ENCODE peak calls at places on chromosomes 12 and 14, in five cellular contexts. Q is psoas muscle, V is stomach, P is body of pancreas, C is HEK293T. G is an unnamed sample.

GRCh38 chr12:92538970-92539749 is 163.6 kb upstream of the PLEKHG7 start:
- DNase-seq in Q (no peak), P (peak; percentile 83), C (no peak), V (no peak), G (peak; percentile 68)

GRCh38 chr12:18824287-18824686 is 86.4 kb downstream of the CAPZA3 start:
- DNase-seq in Q (no peak), C (no peak), P (no peak), V (no peak), G (no peak)

GRCh38 chr14:94048676-94049624 is 22.8 kb downstream of the OTUB2 start:
- DNase-seq in P (peak; percentile 2), V (no peak), Q (no peak), C (no peak), G (no peak)

GRCh38 chr12:52524898-52525591 is 4.9 kb upstream of the KRT5 start:
- DNase-seq in C (no peak), Q (no peak), P (no peak), V (no peak), G (peak; percentile 50)

GRCh38 chr12:84305144-84305543 is 607.5 kb downstream of the SLC6A15 start:
- DNase-seq in V (no peak), C (no peak), Q (no peak), P (no peak), G (no peak)

GRCh38 chr12:81078469-81079196 is 754 bp downstream of the ACSS3 start:
- DNase-seq in Q (no peak), V (no peak), P (peak; percentile 20), C (peak; percentile 16), G (no peak)

GRCh38 chr14:44657688-44658388 is 150.8 kb upstream of the FSCB start:
- DNase-seq in Q (no peak), C (peak; percentile 5), P (no peak), V (no peak), G (no peak)

GRCh38 chr12:32107376-32108267 is 975 bp downstream of the BICD1 start:
- DNase-seq in Q (no peak), V (no peak), C (peak; percentile 27), P (no peak), G (peak; percentile 63)

GRCh38 chr12:107134558-107134957 is 41.2 kb upstream of the CRY1 start:
- DNase-seq in C (peak; percentile 63), P (peak; percentile 12), V (no peak), Q (no peak), G (no peak)

GRCh38 chr12:129540954-129541353 is 362.9 kb downstream of the TMEM132D start:
- DNase-seq in V (no peak), P (no peak), Q (no peak), C (no peak), G (no peak)

GRCh38 chr14:51914310-51914709 is 53.9 kb downstream of the GNG2 start:
- DNase-seq in V (no peak), P (no peak), C (no peak), Q (no peak), G (no peak)

GRCh38 chr14:101087614-101088394 is 184.3 kb upstream of the RTL1 start:
- DNase-seq in P (no peak), C (no peak), Q (no peak), V (peak; percentile 7), G (no peak)

GRCh38 chr14:58878740-58879139 is 241.0 kb downstream of the DACT1 start:
- DNase-seq in V (no peak), C (no peak), P (no peak), Q (no peak), G (no peak)

GRCh38 chr12:94545937-94546771 is 86.5 kb upstream of the CEP83 start:
- DNase-seq in P (peak; percentile 64), Q (no peak), C (peak; percentile 69), V (peak; percentile 60), G (peak; percentile 51)

GRCh38 chr12:10154145-10154496 is 17.8 kb downstream of the OLR1 start:
- DNase-seq in C (no peak), V (no peak), P (no peak), Q (no peak), G (no peak)

GRCh38 chr12:53044896-53045571 is 4.8 kb upstream of the TNS2 start:
- DNase-seq in C (no peak), Q (no peak), V (no peak), P (peak; percentile 9), G (no peak)

GRCh38 chr14:99543369-99543768 is 60.6 kb downstream of the CCDC85C start:
- DNase-seq in C (no peak), Q (no peak), V (no peak), P (no peak), G (no peak)

GRCh38 chr12:66813137-66813867 is 134.4 kb upstream of the GRIP1 start:
- DNase-seq in Q (no peak), C (no peak), V (no peak), P (no peak), G (peak; percentile 14)

GRCh38 chr12:1355396-1355795 is 239.0 kb downstream of the FBXL14 start:
- DNase-seq in Q (no peak), C (no peak), P (no peak), V (no peak), G (no peak)

GRCh38 chr14:69719501-69719951 is 47.4 kb upstream of the SRSF5 start:
- DNase-seq in Q (no peak), P (peak; percentile 66), V (no peak), C (no peak), G (peak; percentile 16)

GRCh38 chr12:49984476-49984890 is 11.7 kb downstream of the AQP6 start:
- DNase-seq in Q (no peak), V (no peak), P (no peak), C (no peak), G (no peak)

G was measured in RWPE1.